ENCODE peak calls at places on chromosomes 16 and 17, in ten cellular contexts. One of them, this sample, is unnamed.

GRCh38 chr16:51898872-51899271 is 648.1 kb downstream of the TOX3 start:
- DNase-seq in ACHN: no peak
- DNase-seq in Peyer's patch: no peak
- DNase-seq in hypothalamus: no peak
- DNase-seq in iris pigment epithelial cell: no peak
- DNase-seq in activated CD8-positive, alpha-beta memory T cell treated with anti-CD3 and anti-CD28 coated beads, Interleukin-2, amount 50 U/mL, for 48 hours: no peak
- DNase-seq in tibial nerve: no peak
- DNase-seq in HFFc6: no peak
- DNase-seq in ovary: no peak
- DNase-seq in GDM1: no peak
- DNase-seq in this sample: no peak

GRCh38 chr17:49180303-49180702 is 30.1 kb downstream of the GNGT2 start:
- DNase-seq in ACHN: peak; percentile 55
- DNase-seq in Peyer's patch: peak; percentile 63
- DNase-seq in hypothalamus: no peak
- DNase-seq in iris pigment epithelial cell: peak; percentile 47
- DNase-seq in activated CD8-positive, alpha-beta memory T cell treated with anti-CD3 and anti-CD28 coated beads, Interleukin-2, amount 50 U/mL, for 48 hours: peak; percentile 86
- DNase-seq in tibial nerve: peak; percentile 40
- DNase-seq in HFFc6: peak; percentile 47
- DNase-seq in ovary: peak; percentile 37
- DNase-seq in GDM1: peak; percentile 13
- DNase-seq in this sample: no peak

GRCh38 chr17:27671591-27671910 is 40.6 kb downstream of the LGALS9 start:
- DNase-seq in ACHN: no peak
- DNase-seq in Peyer's patch: peak; percentile 19
- DNase-seq in hypothalamus: no peak
- DNase-seq in iris pigment epithelial cell: no peak
- DNase-seq in activated CD8-positive, alpha-beta memory T cell treated with anti-CD3 and anti-CD28 coated beads, Interleukin-2, amount 50 U/mL, for 48 hours: no peak
- DNase-seq in tibial nerve: no peak
- DNase-seq in HFFc6: no peak
- DNase-seq in ovary: no peak
- DNase-seq in GDM1: no peak
- DNase-seq in this sample: no peak

GRCh38 chr17:38601539-38602351 is 4.0 kb downstream of the SRCIN1 start:
- DNase-seq in ACHN: no peak
- DNase-seq in Peyer's patch: peak; percentile 85
- DNase-seq in hypothalamus: no peak
- DNase-seq in iris pigment epithelial cell: no peak
- DNase-seq in activated CD8-positive, alpha-beta memory T cell treated with anti-CD3 and anti-CD28 coated beads, Interleukin-2, amount 50 U/mL, for 48 hours: no peak
- DNase-seq in tibial nerve: no peak
- DNase-seq in HFFc6: no peak
- DNase-seq in ovary: no peak
- DNase-seq in GDM1: no peak
- DNase-seq in this sample: no peak

GRCh38 chr16:23434380-23434779 is 18.6 kb downstream of the COG7 start:
- DNase-seq in ACHN: peak; percentile 79
- DNase-seq in Peyer's patch: no peak
- DNase-seq in hypothalamus: no peak
- DNase-seq in iris pigment epithelial cell: peak; percentile 67
- DNase-seq in activated CD8-positive, alpha-beta memory T cell treated with anti-CD3 and anti-CD28 coated beads, Interleukin-2, amount 50 U/mL, for 48 hours: no peak
- DNase-seq in tibial nerve: no peak
- DNase-seq in HFFc6: peak; percentile 60
- DNase-seq in ovary: no peak
- DNase-seq in GDM1: peak; percentile 28
- DNase-seq in this sample: peak; percentile 47

GRCh38 chr17:58305626-58306025 is 23.0 kb downstream of the TSPOAP1 start:
- DNase-seq in ACHN: no peak
- DNase-seq in Peyer's patch: no peak
- DNase-seq in hypothalamus: no peak
- DNase-seq in iris pigment epithelial cell: no peak
- DNase-seq in activated CD8-positive, alpha-beta memory T cell treated with anti-CD3 and anti-CD28 coated beads, Interleukin-2, amount 50 U/mL, for 48 hours: peak; percentile 38
- DNase-seq in tibial nerve: no peak
- DNase-seq in HFFc6: no peak
- DNase-seq in ovary: no peak
- DNase-seq in GDM1: no peak
- DNase-seq in this sample: no peak

GRCh38 chr17:70168979-70169706 is at the start of gene KCNJ2:
- DNase-seq in ACHN: peak; percentile 93
- DNase-seq in Peyer's patch: peak; percentile 95
- DNase-seq in hypothalamus: peak; percentile 63
- DNase-seq in iris pigment epithelial cell: peak; percentile 87
- DNase-seq in activated CD8-positive, alpha-beta memory T cell treated with anti-CD3 and anti-CD28 coated beads, Interleukin-2, amount 50 U/mL, for 48 hours: peak; percentile 80
- DNase-seq in tibial nerve: peak; percentile 64
- DNase-seq in HFFc6: peak; percentile 49
- DNase-seq in ovary: peak; percentile 88
- DNase-seq in GDM1: peak; percentile 62
- DNase-seq in this sample: no peak

GRCh38 chr17:57782051-57782490 is 37.0 kb upstream of the CCDC182 start:
- DNase-seq in ACHN: no peak
- DNase-seq in Peyer's patch: no peak
- DNase-seq in hypothalamus: no peak
- DNase-seq in iris pigment epithelial cell: no peak
- DNase-seq in activated CD8-positive, alpha-beta memory T cell treated with anti-CD3 and anti-CD28 coated beads, Interleukin-2, amount 50 U/mL, for 48 hours: no peak
- DNase-seq in tibial nerve: no peak
- DNase-seq in HFFc6: no peak
- DNase-seq in ovary: no peak
- DNase-seq in GDM1: peak; percentile 14
- DNase-seq in this sample: peak; percentile 7

GRCh38 chr16:88596477-88596876 is 26.3 kb downstream of the ZC3H18 start:
- DNase-seq in ACHN: no peak
- DNase-seq in Peyer's patch: no peak
- DNase-seq in hypothalamus: no peak
- DNase-seq in iris pigment epithelial cell: no peak
- DNase-seq in activated CD8-positive, alpha-beta memory T cell treated with anti-CD3 and anti-CD28 coated beads, Interleukin-2, amount 50 U/mL, for 48 hours: no peak
- DNase-seq in tibial nerve: no peak
- DNase-seq in HFFc6: no peak
- DNase-seq in ovary: no peak
- DNase-seq in GDM1: no peak
- DNase-seq in this sample: no peak

GRCh38 chr16:4882261-4882632 is 35.0 kb downstream of the UBN1 start:
- DNase-seq in ACHN: peak; percentile 61
- DNase-seq in Peyer's patch: no peak
- DNase-seq in hypothalamus: no peak
- DNase-seq in iris pigment epithelial cell: no peak
- DNase-seq in activated CD8-positive, alpha-beta memory T cell treated with anti-CD3 and anti-CD28 coated beads, Interleukin-2, amount 50 U/mL, for 48 hours: no peak
- DNase-seq in tibial nerve: no peak
- DNase-seq in HFFc6: no peak
- DNase-seq in ovary: peak; percentile 56
- DNase-seq in GDM1: no peak
- DNase-seq in this sample: no peak

GRCh38 chr16:85251225-85251760 is 139.0 kb upstream of the CIBAR2 start:
- DNase-seq in ACHN: no peak
- DNase-seq in Peyer's patch: no peak
- DNase-seq in hypothalamus: no peak
- DNase-seq in iris pigment epithelial cell: no peak
- DNase-seq in activated CD8-positive, alpha-beta memory T cell treated with anti-CD3 and anti-CD28 coated beads, Interleukin-2, amount 50 U/mL, for 48 hours: no peak
- DNase-seq in tibial nerve: no peak
- DNase-seq in HFFc6: no peak
- DNase-seq in ovary: no peak
- DNase-seq in GDM1: no peak
- DNase-seq in this sample: no peak

GRCh38 chr17:28280826-28281225 is 38.2 kb upstream of the TMEM97 start:
- DNase-seq in ACHN: no peak
- DNase-seq in Peyer's patch: no peak
- DNase-seq in hypothalamus: no peak
- DNase-seq in iris pigment epithelial cell: no peak
- DNase-seq in activated CD8-positive, alpha-beta memory T cell treated with anti-CD3 and anti-CD28 coated beads, Interleukin-2, amount 50 U/mL, for 48 hours: no peak
- DNase-seq in tibial nerve: no peak
- DNase-seq in HFFc6: no peak
- DNase-seq in ovary: no peak
- DNase-seq in GDM1: no peak
- DNase-seq in this sample: no peak

GRCh38 chr17:50285941-50286340 is 11.7 kb downstream of the TMEM92 start:
- DNase-seq in ACHN: no peak
- DNase-seq in Peyer's patch: no peak
- DNase-seq in hypothalamus: no peak
- DNase-seq in iris pigment epithelial cell: no peak
- DNase-seq in activated CD8-positive, alpha-beta memory T cell treated with anti-CD3 and anti-CD28 coated beads, Interleukin-2, amount 50 U/mL, for 48 hours: no peak
- DNase-seq in tibial nerve: no peak
- DNase-seq in HFFc6: no peak
- DNase-seq in ovary: no peak
- DNase-seq in GDM1: no peak
- DNase-seq in this sample: no peak

GRCh38 chr16:86862596-86862995 is 284.2 kb downstream of the FOXL1 start:
- DNase-seq in ACHN: no peak
- DNase-seq in Peyer's patch: no peak
- DNase-seq in hypothalamus: no peak
- DNase-seq in iris pigment epithelial cell: no peak
- DNase-seq in activated CD8-positive, alpha-beta memory T cell treated with anti-CD3 and anti-CD28 coated beads, Interleukin-2, amount 50 U/mL, for 48 hours: no peak
- DNase-seq in tibial nerve: no peak
- DNase-seq in HFFc6: no peak
- DNase-seq in ovary: no peak
- DNase-seq in GDM1: no peak
- DNase-seq in this sample: no peak

GRCh38 chr17:62737513-62737912 is 70.6 kb downstream of the MARCHF10 start:
- DNase-seq in ACHN: no peak
- DNase-seq in Peyer's patch: no peak
- DNase-seq in hypothalamus: no peak
- DNase-seq in iris pigment epithelial cell: no peak
- DNase-seq in activated CD8-positive, alpha-beta memory T cell treated with anti-CD3 and anti-CD28 coated beads, Interleukin-2, amount 50 U/mL, for 48 hours: no peak
- DNase-seq in tibial nerve: no peak
- DNase-seq in HFFc6: no peak
- DNase-seq in ovary: no peak
- DNase-seq in GDM1: no peak
- DNase-seq in this sample: no peak

GRCh38 chr16:11128211-11129123 is 127.5 kb downstream of the SOCS1 start:
- DNase-seq in ACHN: no peak
- DNase-seq in Peyer's patch: no peak
- DNase-seq in hypothalamus: no peak
- DNase-seq in iris pigment epithelial cell: peak; percentile 62
- DNase-seq in activated CD8-positive, alpha-beta memory T cell treated with anti-CD3 and anti-CD28 coated beads, Interleukin-2, amount 50 U/mL, for 48 hours: no peak
- DNase-seq in tibial nerve: no peak
- DNase-seq in HFFc6: peak; percentile 41
- DNase-seq in ovary: peak; percentile 32
- DNase-seq in GDM1: peak; percentile 13
- DNase-seq in this sample: peak; percentile 52

GRCh38 chr17:69187294-69187693 is 41.3 kb downstream of the ABCA10 start:
- DNase-seq in ACHN: no peak
- DNase-seq in Peyer's patch: no peak
- DNase-seq in hypothalamus: no peak
- DNase-seq in iris pigment epithelial cell: no peak
- DNase-seq in activated CD8-positive, alpha-beta memory T cell treated with anti-CD3 and anti-CD28 coated beads, Interleukin-2, amount 50 U/mL, for 48 hours: no peak
- DNase-seq in tibial nerve: no peak
- DNase-seq in HFFc6: no peak
- DNase-seq in ovary: no peak
- DNase-seq in GDM1: no peak
- DNase-seq in this sample: no peak

GRCh38 chr17:2093349-2093748 is 38.4 kb downstream of the HIC1 start:
- DNase-seq in ACHN: no peak
- DNase-seq in Peyer's patch: no peak
- DNase-seq in hypothalamus: no peak
- DNase-seq in iris pigment epithelial cell: no peak
- DNase-seq in activated CD8-positive, alpha-beta memory T cell treated with anti-CD3 and anti-CD28 coated beads, Interleukin-2, amount 50 U/mL, for 48 hours: no peak
- DNase-seq in tibial nerve: no peak
- DNase-seq in HFFc6: no peak
- DNase-seq in ovary: peak; percentile 16
- DNase-seq in GDM1: no peak
- DNase-seq in this sample: no peak

GRCh38 chr17:55588446-55588845 is 77.2 kb upstream of the SMIM36 start:
- DNase-seq in ACHN: no peak
- DNase-seq in Peyer's patch: no peak
- DNase-seq in hypothalamus: no peak
- DNase-seq in iris pigment epithelial cell: peak; percentile 64
- DNase-seq in activated CD8-positive, alpha-beta memory T cell treated with anti-CD3 and anti-CD28 coated beads, Interleukin-2, amount 50 U/mL, for 48 hours: no peak
- DNase-seq in tibial nerve: no peak
- DNase-seq in HFFc6: peak; percentile 57
- DNase-seq in ovary: no peak
- DNase-seq in GDM1: no peak
- DNase-seq in this sample: no peak

GRCh38 chr17:79994602-79995001 is 41.1 kb downstream of the TBC1D16 start:
- DNase-seq in ACHN: no peak
- DNase-seq in Peyer's patch: no peak
- DNase-seq in hypothalamus: no peak
- DNase-seq in iris pigment epithelial cell: no peak
- DNase-seq in activated CD8-positive, alpha-beta memory T cell treated with anti-CD3 and anti-CD28 coated beads, Interleukin-2, amount 50 U/mL, for 48 hours: no peak
- DNase-seq in tibial nerve: no peak
- DNase-seq in HFFc6: no peak
- DNase-seq in ovary: no peak
- DNase-seq in GDM1: no peak
- DNase-seq in this sample: no peak

GRCh38 chr17:74243013-74243755 is 29.8 kb downstream of the TTYH2 start:
- DNase-seq in ACHN: no peak
- DNase-seq in Peyer's patch: no peak
- DNase-seq in hypothalamus: no peak
- DNase-seq in iris pigment epithelial cell: no peak
- DNase-seq in activated CD8-positive, alpha-beta memory T cell treated with anti-CD3 and anti-CD28 coated beads, Interleukin-2, amount 50 U/mL, for 48 hours: no peak
- DNase-seq in tibial nerve: no peak
- DNase-seq in HFFc6: no peak
- DNase-seq in ovary: no peak
- DNase-seq in GDM1: no peak
- DNase-seq in this sample: no peak

GRCh38 chr17:66123163-66123562 is 68.8 kb downstream of the CEP112 start:
- DNase-seq in ACHN: peak; percentile 8
- DNase-seq in Peyer's patch: no peak
- DNase-seq in hypothalamus: no peak
- DNase-seq in iris pigment epithelial cell: peak; percentile 32
- DNase-seq in activated CD8-positive, alpha-beta memory T cell treated with anti-CD3 and anti-CD28 coated beads, Interleukin-2, amount 50 U/mL, for 48 hours: no peak
- DNase-seq in tibial nerve: no peak
- DNase-seq in HFFc6: no peak
- DNase-seq in ovary: no peak
- DNase-seq in GDM1: no peak
- DNase-seq in this sample: no peak

GRCh38 chr16:70782237-70782636 is 18.7 kb downstream of the VAC14 start:
- DNase-seq in ACHN: no peak
- DNase-seq in Peyer's patch: no peak
- DNase-seq in hypothalamus: no peak
- DNase-seq in iris pigment epithelial cell: no peak
- DNase-seq in activated CD8-positive, alpha-beta memory T cell treated with anti-CD3 and anti-CD28 coated beads, Interleukin-2, amount 50 U/mL, for 48 hours: no peak
- DNase-seq in tibial nerve: no peak
- DNase-seq in HFFc6: no peak
- DNase-seq in ovary: no peak
- DNase-seq in GDM1: no peak
- DNase-seq in this sample: no peak

GRCh38 chr17:59754547-59754946 is 47.1 kb downstream of the VMP1 start:
- DNase-seq in ACHN: peak; percentile 96
- DNase-seq in Peyer's patch: no peak
- DNase-seq in hypothalamus: no peak
- DNase-seq in iris pigment epithelial cell: peak; percentile 97
- DNase-seq in activated CD8-positive, alpha-beta memory T cell treated with anti-CD3 and anti-CD28 coated beads, Interleukin-2, amount 50 U/mL, for 48 hours: no peak
- DNase-seq in tibial nerve: no peak
- DNase-seq in HFFc6: peak; percentile 85
- DNase-seq in ovary: no peak
- DNase-seq in GDM1: no peak
- DNase-seq in this sample: no peak

GRCh38 chr17:47978324-47978723 is 7.4 kb downstream of the CDK5RAP3 start:
- DNase-seq in ACHN: peak; percentile 55
- DNase-seq in Peyer's patch: peak; percentile 65
- DNase-seq in hypothalamus: no peak
- DNase-seq in iris pigment epithelial cell: peak; percentile 50
- DNase-seq in activated CD8-positive, alpha-beta memory T cell treated with anti-CD3 and anti-CD28 coated beads, Interleukin-2, amount 50 U/mL, for 48 hours: peak; percentile 68
- DNase-seq in tibial nerve: no peak
- DNase-seq in HFFc6: peak; percentile 38
- DNase-seq in ovary: peak; percentile 47
- DNase-seq in GDM1: peak; percentile 47
- DNase-seq in this sample: no peak

GRCh38 chr16:21263640-21264211 is 14.4 kb downstream of the CRYM start:
- DNase-seq in ACHN: peak; percentile 45
- DNase-seq in Peyer's patch: no peak
- DNase-seq in hypothalamus: no peak
- DNase-seq in iris pigment epithelial cell: peak; percentile 19
- DNase-seq in activated CD8-positive, alpha-beta memory T cell treated with anti-CD3 and anti-CD28 coated beads, Interleukin-2, amount 50 U/mL, for 48 hours: no peak
- DNase-seq in tibial nerve: no peak
- DNase-seq in HFFc6: peak; percentile 37
- DNase-seq in ovary: no peak
- DNase-seq in GDM1: no peak
- DNase-seq in this sample: no peak

GRCh38 chr17:29715680-29716079 is 93.0 kb upstream of the CORO6 start:
- DNase-seq in ACHN: no peak
- DNase-seq in Peyer's patch: no peak
- DNase-seq in hypothalamus: no peak
- DNase-seq in iris pigment epithelial cell: no peak
- DNase-seq in activated CD8-positive, alpha-beta memory T cell treated with anti-CD3 and anti-CD28 coated beads, Interleukin-2, amount 50 U/mL, for 48 hours: no peak
- DNase-seq in tibial nerve: no peak
- DNase-seq in HFFc6: no peak
- DNase-seq in ovary: no peak
- DNase-seq in GDM1: no peak
- DNase-seq in this sample: no peak

GRCh38 chr16:85479972-85480726 is 133.0 kb upstream of the GSE1 start:
- DNase-seq in ACHN: peak; percentile 57
- DNase-seq in Peyer's patch: peak; percentile 76
- DNase-seq in hypothalamus: no peak
- DNase-seq in iris pigment epithelial cell: no peak
- DNase-seq in activated CD8-positive, alpha-beta memory T cell treated with anti-CD3 and anti-CD28 coated beads, Interleukin-2, amount 50 U/mL, for 48 hours: no peak
- DNase-seq in tibial nerve: no peak
- DNase-seq in HFFc6: no peak
- DNase-seq in ovary: no peak
- DNase-seq in GDM1: no peak
- DNase-seq in this sample: no peak